ENCODE peak calls at places on chromosome 21, in four cellular contexts. One of them, this sample, is unnamed.

GRCh38 chr21:15638856-15639549 is 90.8 kb upstream of the USP25 start:
- DNase-seq in heart right ventricle: no peak
- DNase-seq in thoracic aorta: no peak
- DNase-seq in pancreas: peak
- DNase-seq in this sample: no peak

GRCh38 chr21:18622383-18622782 is 218.8 kb upstream of the TMPRSS15 start:
- DNase-seq in heart right ventricle: no peak
- DNase-seq in thoracic aorta: no peak
- DNase-seq in pancreas: no peak
- DNase-seq in this sample: no peak

GRCh38 chr21:28568692-28569091 is 424.0 kb downstream of the LTN1 start:
- DNase-seq in heart right ventricle: no peak
- DNase-seq in thoracic aorta: no peak
- DNase-seq in pancreas: no peak
- DNase-seq in this sample: no peak

GRCh38 chr21:38123626-38124025 is 133.2 kb upstream of the KCNJ15 start:
- DNase-seq in heart right ventricle: no peak
- DNase-seq in thoracic aorta: no peak
- DNase-seq in pancreas: no peak
- DNase-seq in this sample: no peak

GRCh38 chr21:46045154-46045553 is 52.8 kb upstream of the COL6A2 start:
- DNase-seq in heart right ventricle: no peak
- DNase-seq in thoracic aorta: no peak
- DNase-seq in pancreas: no peak
- DNase-seq in this sample: no peak

GRCh38 chr21:34722684-34723300 is 54.0 kb downstream of the CLIC6 start:
- DNase-seq in heart right ventricle: no peak
- DNase-seq in thoracic aorta: no peak
- DNase-seq in pancreas: no peak
- DNase-seq in this sample: no peak

GRCh38 chr21:37532868-37533780 is 166.6 kb downstream of the DYRK1A start:
- DNase-seq in heart right ventricle: no peak
- DNase-seq in thoracic aorta: no peak
- DNase-seq in pancreas: peak
- DNase-seq in this sample: no peak

GRCh38 chr21:16535100-16535418 is 805.3 kb downstream of the USP25 start:
- DNase-seq in heart right ventricle: peak
- DNase-seq in thoracic aorta: no peak
- DNase-seq in pancreas: peak
- DNase-seq in this sample: no peak

GRCh38 chr21:38139380-38140168 is 117.2 kb upstream of the KCNJ15 start:
- DNase-seq in heart right ventricle: no peak
- DNase-seq in thoracic aorta: no peak
- DNase-seq in pancreas: no peak
- DNase-seq in this sample: no peak

DNA sequence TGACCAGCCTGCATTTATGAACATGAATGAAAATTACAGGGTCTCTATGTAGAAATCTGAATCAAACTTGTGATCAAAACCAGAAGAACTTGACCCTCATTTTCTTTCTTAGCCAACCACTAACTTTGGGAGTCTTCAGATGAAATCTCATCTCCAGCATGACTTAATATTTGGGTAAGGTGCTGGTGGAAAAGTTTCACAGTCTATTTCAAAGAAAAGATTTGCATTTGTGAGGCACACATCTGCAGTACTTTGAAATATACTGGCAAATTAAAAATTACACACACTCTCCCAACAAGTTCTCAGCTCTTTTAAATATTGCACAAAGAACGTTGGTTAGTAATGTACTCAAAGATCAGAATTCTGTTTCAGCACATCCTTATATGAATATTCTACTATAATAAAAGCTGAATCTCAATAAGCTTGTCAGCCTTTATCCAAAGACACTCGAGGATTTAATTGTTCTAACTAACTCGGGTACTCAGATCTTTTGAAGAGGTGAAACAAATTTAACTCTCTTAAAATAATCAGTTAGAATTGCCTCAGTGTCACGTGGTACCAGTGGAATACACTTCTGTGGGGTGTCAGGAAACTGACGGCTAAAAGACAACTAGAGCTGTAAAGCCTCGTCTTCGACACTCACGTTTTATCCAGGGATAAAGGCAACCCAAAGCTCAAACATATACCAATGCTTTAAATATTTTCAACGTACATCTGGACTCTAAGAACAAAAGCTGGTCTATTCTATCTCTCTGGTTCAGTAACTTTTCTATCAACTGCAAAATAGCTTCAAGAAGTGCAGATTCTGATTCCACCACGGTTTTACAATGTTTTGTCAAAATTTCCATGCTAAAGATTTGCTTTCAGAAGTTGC is 19.1 kb downstream of the SAMSN1 start:
- DNase-seq in heart right ventricle: no peak
- DNase-seq in thoracic aorta: no peak
- DNase-seq in pancreas: no peak
- DNase-seq in this sample: no peak
- H3K27ac ChIP-seq in heart right ventricle: no peak
- H3K27ac ChIP-seq in thoracic aorta: no peak
- H3K27ac ChIP-seq in pancreas: no peak
- H3K27ac ChIP-seq in this sample: no peak

GRCh38 chr21:32499249-32500055 is 85.9 kb downstream of the TCP10L start:
- DNase-seq in heart right ventricle: peak
- DNase-seq in thoracic aorta: no peak
- DNase-seq in pancreas: no peak
- DNase-seq in this sample: no peak
- H3K27ac ChIP-seq in heart right ventricle: peak
- H3K27ac ChIP-seq in thoracic aorta: peak
- H3K27ac ChIP-seq in pancreas: no peak
- H3K27ac ChIP-seq in this sample: no peak

GRCh38 chr21:44789880-44790279 is 11.7 kb downstream of the UBE2G2 start:
- DNase-seq in heart right ventricle: no peak
- DNase-seq in thoracic aorta: no peak
- DNase-seq in pancreas: no peak
- DNase-seq in this sample: no peak
- H3K27ac ChIP-seq in heart right ventricle: no peak
- H3K27ac ChIP-seq in thoracic aorta: no peak
- H3K27ac ChIP-seq in pancreas: no peak
- H3K27ac ChIP-seq in this sample: no peak

GRCh38 chr21:39318091-39318959 is 4.9 kb upstream of the BRWD1 start:
- DNase-seq in heart right ventricle: no peak
- DNase-seq in thoracic aorta: no peak
- DNase-seq in pancreas: no peak
- DNase-seq in this sample: no peak
- H3K27ac ChIP-seq in heart right ventricle: peak
- H3K27ac ChIP-seq in thoracic aorta: no peak
- H3K27ac ChIP-seq in pancreas: no peak
- H3K27ac ChIP-seq in this sample: no peak

GRCh38 chr21:41653944-41654625 is 112.8 kb downstream of the RIPK4 start:
- DNase-seq in heart right ventricle: no peak
- DNase-seq in thoracic aorta: no peak
- DNase-seq in pancreas: no peak
- DNase-seq in this sample: no peak
- H3K27ac ChIP-seq in heart right ventricle: no peak
- H3K27ac ChIP-seq in thoracic aorta: peak
- H3K27ac ChIP-seq in pancreas: no peak
- H3K27ac ChIP-seq in this sample: no peak

DNA sequence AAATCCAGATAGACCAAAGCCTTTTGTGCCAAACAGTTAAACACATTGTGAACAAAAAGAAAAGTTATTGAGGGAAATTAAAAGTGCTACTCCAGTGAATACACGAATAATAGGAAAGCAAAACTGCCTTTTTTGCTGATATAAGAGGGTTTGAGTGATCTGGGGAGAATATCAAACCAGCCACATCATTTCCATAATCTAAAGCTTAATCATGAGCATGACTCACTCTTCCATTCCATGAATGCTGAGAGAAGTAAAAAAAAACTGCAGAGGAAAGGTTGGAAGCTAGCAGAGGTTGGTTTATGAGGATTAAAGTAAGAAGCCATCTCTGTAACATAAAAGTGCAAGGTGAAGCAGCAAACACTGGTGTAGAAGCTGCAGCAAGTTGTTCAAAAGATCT is 350.6 kb upstream of the NCAM2 start:
- DNase-seq in heart right ventricle: no peak
- DNase-seq in thoracic aorta: no peak
- DNase-seq in pancreas: no peak
- DNase-seq in this sample: no peak
- H3K27ac ChIP-seq in heart right ventricle: no peak
- H3K27ac ChIP-seq in thoracic aorta: no peak
- H3K27ac ChIP-seq in pancreas: no peak
- H3K27ac ChIP-seq in this sample: no peak

GRCh38 chr21:41932191-41932575 is 21.6 kb downstream of the C2CD2 start:
- DNase-seq in heart right ventricle: no peak
- DNase-seq in thoracic aorta: no peak
- DNase-seq in pancreas: no peak
- DNase-seq in this sample: no peak
- H3K27ac ChIP-seq in heart right ventricle: no peak
- H3K27ac ChIP-seq in thoracic aorta: peak
- H3K27ac ChIP-seq in pancreas: no peak
- H3K27ac ChIP-seq in this sample: no peak

GRCh38 chr21:44039828-44040227 is 27.7 kb downstream of the TRAPPC10 start:
- DNase-seq in heart right ventricle: no peak
- DNase-seq in thoracic aorta: no peak
- DNase-seq in pancreas: no peak
- DNase-seq in this sample: no peak
- H3K27ac ChIP-seq in heart right ventricle: no peak
- H3K27ac ChIP-seq in thoracic aorta: no peak
- H3K27ac ChIP-seq in pancreas: no peak
- H3K27ac ChIP-seq in this sample: no peak

DNA sequence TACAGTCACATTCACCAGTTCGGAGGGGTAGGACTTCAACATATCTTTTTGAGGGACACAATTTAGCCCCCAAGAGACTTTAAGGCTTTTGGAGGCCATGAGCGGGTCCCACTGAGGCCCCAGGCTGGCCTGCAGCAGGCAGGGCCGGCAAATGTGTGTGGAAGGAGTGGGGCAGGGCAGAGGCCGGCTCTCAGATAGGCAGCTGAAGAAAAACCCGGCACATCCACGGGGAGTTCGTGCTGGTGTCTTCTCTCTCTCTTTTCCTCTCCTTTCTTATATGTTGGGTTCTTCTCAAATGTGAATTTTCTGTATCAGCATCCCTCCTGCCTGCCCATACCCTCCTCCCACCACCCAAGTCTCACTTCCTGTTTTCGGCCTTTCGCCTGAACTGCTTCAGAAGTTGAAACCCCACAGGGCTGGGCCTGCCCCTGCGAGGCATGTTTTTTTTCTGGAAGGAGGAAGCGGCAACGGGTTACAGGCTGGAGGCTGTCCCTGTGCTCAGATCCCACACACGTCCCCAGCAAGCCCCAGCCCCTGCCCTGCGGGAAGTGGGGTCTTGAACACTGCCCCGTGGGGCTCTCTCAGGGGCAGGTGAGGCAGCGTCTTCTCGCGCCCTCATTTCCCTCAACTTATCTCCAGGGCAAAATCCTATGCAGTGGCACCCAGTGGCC is 9.8 kb upstream of the UMODL1 start:
- DNase-seq in heart right ventricle: peak
- DNase-seq in thoracic aorta: no peak
- DNase-seq in pancreas: no peak
- DNase-seq in this sample: peak
- H3K27ac ChIP-seq in heart right ventricle: no peak
- H3K27ac ChIP-seq in thoracic aorta: no peak
- H3K27ac ChIP-seq in pancreas: no peak
- H3K27ac ChIP-seq in this sample: no peak

GRCh38 chr21:42191064-42191463 is 27.9 kb upstream of the ABCG1 start:
- DNase-seq in heart right ventricle: no peak
- DNase-seq in thoracic aorta: no peak
- DNase-seq in pancreas: no peak
- DNase-seq in this sample: no peak
- H3K27ac ChIP-seq in heart right ventricle: no peak
- H3K27ac ChIP-seq in thoracic aorta: no peak
- H3K27ac ChIP-seq in pancreas: no peak
- H3K27ac ChIP-seq in this sample: peak

This sample was measured in substantia nigra.